ENCODE peak calls at places on chromosomes 2 and 18, in ten cellular contexts. D is epithelial cell of prostate; Z is NAMALWA; T is NCI-H510A treated with DMSO at 0.1 percent for 48 hours; F is NCI-H748 treated with DMSO at 0.1 percent for 48 hours; X is astrocyte of the hippocampus; W is COR-L47; M is Jurkat, Clone E6-1; A is AG04449; Y is stimulated activated CD4-positive, alpha-beta T cell treated with anti-CD3 and anti-CD28 coated beads, Interleukin-1b, Interleukin-23, amount 100 ng/mL, for 48 hours. O is an unnamed sample.

GRCh38 chr2:101657787-101658186 is 39.7 kb upstream of the MAP4K4 start:
- DNase-seq in D (no peak), Z (no peak), T (no peak), F (no peak), X (no peak), W (no peak), M (peak), A (no peak), Y (no peak), O (no peak)

GRCh38 chr2:102024410-102024809 is 32.6 kb downstream of the IL1R2 start:
- DNase-seq in D (no peak), Z (no peak), T (no peak), F (no peak), X (no peak), W (no peak), M (no peak), A (no peak), Y (no peak), O (no peak)

GRCh38 chr2:71721362-71721665 is 268.0 kb downstream of the DYSF start:
- DNase-seq in D (no peak), Z (no peak), T (no peak), F (no peak), X (no peak), W (no peak), M (no peak), A (no peak), Y (no peak), O (no peak)

GRCh38 chr2:188292446-188293239 is 969 bp downstream of the GULP1 start:
- DNase-seq in D (peak), Z (no peak), T (peak), F (peak), X (peak), W (peak), M (no peak), A (no peak), Y (no peak), O (no peak)

GRCh38 chr2:36658277-36658748 is 38.2 kb upstream of the VIT start:
- DNase-seq in D (no peak), Z (no peak), T (no peak), F (no peak), X (no peak), W (no peak), M (no peak), A (no peak), Y (no peak), O (no peak)

GRCh38 chr2:239013670-239013960 is 165.7 kb downstream of the TWIST2 start:
- DNase-seq in D (no peak), Z (no peak), T (no peak), F (no peak), X (no peak), W (no peak), M (no peak), A (no peak), Y (no peak), O (no peak)

GRCh38 chr2:134080759-134081158 is 173.1 kb upstream of the MGAT5 start:
- DNase-seq in D (no peak), Z (no peak), T (no peak), F (no peak), X (no peak), W (no peak), M (no peak), A (no peak), Y (no peak), O (no peak)

GRCh38 chr2:233816771-233817170 is 37.6 kb downstream of the HJURP start:
- DNase-seq in D (no peak), Z (no peak), T (no peak), F (no peak), X (no peak), W (no peak), M (no peak), A (no peak), Y (no peak), O (no peak)

GRCh38 chr2:195094330-195094729 is 562.7 kb upstream of the SLC39A10 start:
- DNase-seq in D (no peak), Z (no peak), T (no peak), F (no peak), X (peak), W (no peak), M (no peak), A (no peak), Y (no peak), O (no peak)

GRCh38 chr2:46369783-46370182 is 72.6 kb downstream of the EPAS1 start:
- DNase-seq in D (no peak), Z (no peak), T (no peak), F (no peak), X (no peak), W (no peak), M (no peak), A (no peak), Y (no peak), O (no peak)

GRCh38 chr2:102256281-102256680 is 55.1 kb upstream of the IL1RL1 start:
- DNase-seq in D (no peak), Z (peak), T (peak), F (no peak), X (peak), W (no peak), M (no peak), A (no peak), Y (no peak), O (no peak)

GRCh38 chr18:73164430-73164829 is 296.6 kb upstream of the NETO1 start:
- DNase-seq in D (no peak), Z (no peak), T (no peak), F (no peak), X (no peak), W (no peak), M (no peak), A (no peak), Y (no peak), O (no peak)

GRCh38 chr2:127698553-127699355 is 2.5 kb upstream of the SFT2D3 start:
- DNase-seq in D (no peak), Z (no peak), T (no peak), F (no peak), X (no peak), W (no peak), M (no peak), A (no peak), Y (no peak), O (no peak)

GRCh38 chr2:158518083-158518482 is 61.3 kb downstream of the PKP4 start:
- DNase-seq in D (no peak), Z (no peak), T (no peak), F (no peak), X (no peak), W (no peak), M (no peak), A (no peak), Y (no peak), O (no peak)

GRCh38 chr2:222993920-222994650 is 57.9 kb upstream of the KCNE4 start:
- DNase-seq in D (no peak), Z (no peak), T (no peak), F (no peak), X (peak), W (peak), M (no peak), A (peak), Y (no peak), O (no peak)

GRCh38 chr2:233468047-233468745 is 98.4 kb downstream of the USP40 start:
- DNase-seq in D (no peak), Z (no peak), T (no peak), F (no peak), X (no peak), W (no peak), M (no peak), A (no peak), Y (no peak), O (no peak)

GRCh38 chr18:51724790-51725721 is 527.6 kb upstream of the MEX3C start:
- DNase-seq in D (no peak), Z (no peak), T (no peak), F (no peak), X (no peak), W (peak), M (no peak), A (no peak), Y (no peak), O (no peak)

GRCh38 chr2:227818569-227819397 is 5.1 kb downstream of the CCL20 start:
- DNase-seq in D (no peak), Z (no peak), T (no peak), F (no peak), X (no peak), W (no peak), M (no peak), A (no peak), Y (no peak), O (no peak)

GRCh38 chr2:191245046-191245868 is at the start of gene MYO1B:
- DNase-seq in D (no peak), Z (no peak), T (peak), F (peak), X (peak), W (peak), M (peak), A (no peak), Y (peak), O (peak)

GRCh38 chr2:64492821-64493220 is 31.3 kb upstream of the AFTPH start:
- DNase-seq in D (no peak), Z (no peak), T (no peak), F (no peak), X (no peak), W (no peak), M (no peak), A (no peak), Y (no peak), O (no peak)

GRCh38 chr2:124092685-124093084 is 67.6 kb downstream of the CNTNAP5 start:
- DNase-seq in D (no peak), Z (no peak), T (no peak), F (no peak), X (no peak), W (no peak), M (no peak), A (no peak), Y (no peak), O (no peak)

GRCh38 chr2:191682148-191682547 is 4.2 kb downstream of the NABP1 start:
- DNase-seq in D (no peak), Z (no peak), T (no peak), F (no peak), X (no peak), W (no peak), M (no peak), A (no peak), Y (no peak), O (no peak)

GRCh38 chr2:201419986-201420385 is 31.3 kb downstream of the TRAK2 start:
- DNase-seq in D (no peak), Z (no peak), T (no peak), F (no peak), X (no peak), W (no peak), M (no peak), A (no peak), Y (no peak), O (no peak)

GRCh38 chr2:218982312-218983262 is 2.4 kb downstream of the FEV start:
- DNase-seq in D (no peak), Z (no peak), T (no peak), F (no peak), X (no peak), W (no peak), M (no peak), A (no peak), Y (no peak), O (no peak)

GRCh38 chr2:85753035-85753524 is 711 bp upstream of the ATOH8 start:
- DNase-seq in D (no peak), Z (no peak), T (no peak), F (no peak), X (no peak), W (no peak), M (no peak), A (no peak), Y (no peak), O (no peak)

GRCh38 chr2:170928036-170928823 is 823 bp upstream of the GORASP2 start:
- DNase-seq in D (no peak), Z (peak), T (peak), F (peak), X (no peak), W (no peak), M (no peak), A (no peak), Y (peak), O (peak)

GRCh38 chr2:159894145-159894838 is 96.3 kb upstream of the CD302 start:
- DNase-seq in D (no peak), Z (no peak), T (no peak), F (no peak), X (no peak), W (no peak), M (no peak), A (no peak), Y (no peak), O (no peak)

GRCh38 chr2:180322781-180323180 is 315.7 kb upstream of the CWC22 start:
- DNase-seq in D (no peak), Z (no peak), T (no peak), F (no peak), X (no peak), W (no peak), M (no peak), A (no peak), Y (no peak), O (no peak)

GRCh38 chr2:237964578-237965404 is 2.0 kb upstream of the UBE2F start:
- DNase-seq in D (no peak), Z (no peak), T (no peak), F (no peak), X (no peak), W (no peak), M (no peak), A (no peak), Y (no peak), O (no peak)

GRCh38 chr2:233152541-233152940 is 92.4 kb downstream of the INPP5D start:
- DNase-seq in D (no peak), Z (no peak), T (no peak), F (no peak), X (peak), W (no peak), M (no peak), A (no peak), Y (no peak), O (no peak)

GRCh38 chr2:158761626-158762025 is 33.5 kb upstream of the DAPL1 start:
- DNase-seq in D (peak), Z (no peak), T (no peak), F (no peak), X (peak), W (no peak), M (no peak), A (no peak), Y (no peak), O (no peak)

GRCh38 chr2:77104554-77104953 is 417.6 kb downstream of the LRRTM4 start:
- DNase-seq in D (no peak), Z (no peak), T (no peak), F (no peak), X (peak), W (no peak), M (no peak), A (no peak), Y (no peak), O (no peak)

GRCh38 chr18:36635414-36636096 is 193.2 kb downstream of the TPGS2 start:
- DNase-seq in D (no peak), Z (no peak), T (no peak), F (no peak), X (no peak), W (no peak), M (no peak), A (no peak), Y (no peak), O (no peak)

GRCh38 chr2:72913531-72914225 is 3.6 kb upstream of the EMX1 start:
- DNase-seq in D (no peak), Z (no peak), T (no peak), F (no peak), X (no peak), W (no peak), M (no peak), A (no peak), Y (no peak), O (no peak)